ENCODE peak calls at places on chromosomes 2 and 18, in seven cellular contexts. G is stomach, A is ovary, Z is gastrocnemius medialis, X is esophagus muscularis mucosa, P is transverse colon, L is heart left ventricle. O is an unnamed sample.

GRCh38 chr2:121076885-121077549 is 208.0 kb downstream of the TFCP2L1 start:
- DNase-seq in X (no peak), G (peak; percentile 84), Z (peak; percentile 28), A (peak; percentile 45), L (peak; percentile 54), P (peak; percentile 75), O (peak; percentile 89)

GRCh38 chr2:177165103-177165583 is 47.5 kb upstream of the HNRNPA3 start:
- DNase-seq in P (peak; percentile 24), L (peak; percentile 49), G (no peak), X (no peak), Z (no peak), A (peak; percentile 51), O (peak; percentile 67)

GRCh38 chr2:29123584-29124349 is 8.6 kb downstream of the CLIP4 start:
- DNase-seq in P (no peak), G (no peak), X (no peak), A (no peak), L (no peak), Z (no peak), O (no peak)

GRCh38 chr2:67290451-67290991 is 106.6 kb upstream of the ETAA1 start:
- DNase-seq in L (no peak), G (no peak), P (no peak), Z (no peak), X (no peak), A (no peak), O (no peak)

GRCh38 chr2:217178366-217178765 is 318.5 kb upstream of the TNP1 start:
- DNase-seq in G (no peak), Z (no peak), A (no peak), L (no peak), P (no peak), X (no peak), O (no peak)

GRCh38 chr2:72886505-72887031 is 640 bp upstream of the SPR start:
- DNase-seq in X (no peak), L (no peak), A (no peak), P (no peak), Z (no peak), G (no peak), O (no peak)

GRCh38 chr2:239295377-239296019 is 105.3 kb downstream of the HDAC4 start:
- DNase-seq in G (no peak), P (no peak), Z (no peak), L (no peak), A (no peak), X (no peak), O (peak; percentile 4)

GRCh38 chr2:12131975-12132374 is 385.5 kb downstream of the LPIN1 start:
- DNase-seq in G (no peak), X (no peak), Z (no peak), P (no peak), A (no peak), L (no peak), O (no peak)

GRCh38 chr18:70490008-70490933 is 201.4 kb downstream of the SOCS6 start:
- DNase-seq in A (no peak), Z (no peak), P (peak; percentile 27), X (no peak), L (no peak), G (peak; percentile 29), O (peak; percentile 67)

GRCh38 chr2:199716807-199717586 is 134.0 kb downstream of the FTCDNL1 start:
- DNase-seq in L (no peak), A (no peak), G (no peak), Z (no peak), P (no peak), X (no peak), O (no peak)

GRCh38 chr18:6795307-6795706 is 65.8 kb downstream of the ARHGAP28 start:
- DNase-seq in Z (no peak), P (no peak), G (no peak), A (no peak), X (no peak), L (no peak), O (peak; percentile 72)

GRCh38 chr18:3397031-3397750 is 52.8 kb upstream of the TGIF1 start:
- DNase-seq in P (no peak), X (no peak), A (no peak), Z (no peak), L (no peak), G (no peak), O (no peak)

GRCh38 chr2:14420851-14421250 is 211.7 kb upstream of the LRATD1 start:
- DNase-seq in G (no peak), Z (no peak), L (no peak), P (no peak), X (no peak), A (no peak), O (no peak)

GRCh38 chr2:150477347-150477746 is 10.1 kb downstream of the RND3 start:
- DNase-seq in G (no peak), L (peak; percentile 27), P (peak; percentile 70), X (no peak), Z (no peak), A (peak; percentile 23), O (no peak)

GRCh38 chr2:130875935-130876334 is 39.2 kb downstream of the ARHGEF4 start:
- DNase-seq in L (no peak), P (no peak), A (no peak), X (no peak), G (no peak), Z (no peak), O (no peak)

GRCh38 chr2:20576598-20577115 is 74.2 kb downstream of the HS1BP3 start:
- DNase-seq in P (no peak), Z (no peak), L (no peak), G (no peak), A (no peak), X (no peak), O (no peak)

GRCh38 chr2:18898271-18898670 is 308.9 kb upstream of the NT5C1B start:
- DNase-seq in X (no peak), L (no peak), Z (no peak), P (no peak), A (no peak), G (no peak), O (no peak)
- H3K4me1 ChIP-seq in X (peaks cover 5% of the 10 kb centered on the region), L (peaks cover 18% of the 10 kb centered on the region), Z (peaks cover 5% of the 10 kb centered on the region), P (no peaks in the 10 kb centered on the region), A (peaks cover 6% of the 10 kb centered on the region), G (no peaks in the 10 kb centered on the region), O (peaks cover 13% of the 10 kb centered on the region)

GRCh38 chr18:77133051-77133919 is 702 bp upstream of the MBP start:
- DNase-seq in L (no peak), X (no peak), A (peak; percentile 53), Z (peak; percentile 45), P (peak; percentile 55), G (peak; percentile 75), O (peak; percentile 30)

GRCh38 chr18:77131100-77131651 is 1.4 kb downstream of the MBP start:
- DNase-seq in G (no peak), P (peak; percentile 46), A (no peak), L (peak; percentile 61), X (no peak), Z (no peak), O (no peak)

GRCh38 chr18:77132369-77133050 is at the start of gene MBP:
- DNase-seq in Z (peak; percentile 64), A (peak; percentile 67), L (peak; percentile 75), X (no peak), G (peak; percentile 93), P (peak; percentile 92), O (peak; percentile 75)

GRCh38 chr18:77130229-77131099 is 2.1 kb downstream of the MBP start:
- DNase-seq in P (no peak), Z (peak; percentile 64), G (no peak), A (no peak), X (no peak), L (no peak), O (no peak)

GRCh38 chr18:77131652-77132368 is 773 bp downstream of the MBP start:
- DNase-seq in G (peak; percentile 65), P (peak; percentile 80), A (peak; percentile 68), X (no peak), Z (peak; percentile 66), L (peak; percentile 70), O (peak; percentile 62)
- TF ChIP-seq POLR2A in G (no peak), P (peak; percentile 37), A (no peak), X (no peak), Z (peak; percentile 79), L (no peak), O (no peak)

DNA sequence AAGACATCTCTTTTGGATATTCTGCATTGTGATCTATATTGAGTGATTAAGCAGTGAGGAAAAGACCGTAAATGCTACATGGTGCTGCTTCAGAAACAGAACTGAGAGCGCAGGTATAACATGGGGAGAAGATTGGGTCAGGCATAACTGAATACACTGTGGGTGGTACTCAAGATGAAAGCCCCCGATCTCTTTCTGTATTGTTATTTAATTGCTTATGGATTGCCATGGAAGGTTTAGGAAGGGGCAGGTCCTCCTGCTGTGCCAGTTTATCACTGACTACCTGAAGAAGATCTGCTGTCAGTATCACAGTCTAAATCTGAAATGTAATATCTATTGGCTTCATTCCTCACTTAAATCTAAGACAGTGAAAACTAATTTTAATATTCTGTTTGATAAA is 1568.7 kb upstream of the CELF4 start:
- DNase-seq in P (no peak), G (no peak), Z (no peak), L (no peak), A (no peak), X (no peak), O (no peak)
- H3K4me3 ChIP-seq in P (no peak overlapping the region), G (no peak overlapping the region), Z (no peak overlapping the region), L (no peak overlapping the region), A (no peak overlapping the region), X (no peak overlapping the region), O (no peak overlapping the region)

DNA sequence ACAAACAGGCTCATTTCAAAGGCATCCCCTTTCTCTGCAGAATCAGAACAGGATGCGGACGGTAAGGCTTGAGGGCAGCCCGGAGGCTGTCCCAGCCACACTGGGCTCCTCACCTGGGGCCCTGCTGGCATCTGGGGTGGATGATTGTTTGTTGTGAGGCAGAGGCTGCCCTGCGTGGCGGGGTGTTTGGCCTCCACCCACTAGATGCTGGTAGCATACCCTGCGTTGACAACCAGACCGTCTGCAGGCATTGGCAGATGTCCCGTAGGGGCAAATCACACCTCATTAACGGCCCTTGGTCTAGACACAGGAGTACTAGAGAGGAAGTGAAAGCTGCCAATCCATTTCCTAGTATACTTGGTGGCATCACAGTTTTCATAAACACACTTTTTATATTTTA is 52.3 kb downstream of the MBP start:
- DNase-seq in X (no peak), L (no peak), P (peak; percentile 40), A (no peak), Z (no peak), G (no peak), O (no peak)
- H3K4me1 ChIP-seq in X (peaks cover 27% of the 10 kb centered on the region), L (peaks cover 56% of the 10 kb centered on the region), P (peaks cover 10% of the 10 kb centered on the region), A (peaks cover 6% of the 10 kb centered on the region), Z (peaks cover 63% of the 10 kb centered on the region), G (peaks cover 4% of the 10 kb centered on the region), O (peaks cover 10% of the 10 kb centered on the region)

GRCh38 chr18:49907346-49907929 is 94.1 kb upstream of the ACAA2 start:
- DNase-seq in Z (no peak), P (no peak), G (no peak), X (no peak), L (no peak), A (no peak), O (no peak)
- TF ChIP-seq POLR2A in Z (no peak), P (no peak), G (no peak), X (no peak), L (no peak), A (no peak), O (no peak)